ENCODE peak calls at places on chromosomes 1 and 21, in four cellular contexts. J is NCI-H146, D is H9, R is BE2C. N is an unnamed sample.

GRCh38 chr1:160209656-160210046 is 4.5 kb downstream of the PEA15 start:
- DNase-seq in J (no peak), D (no peak), R (peak), N (no peak)

GRCh38 chr1:14567056-14567455 is 31.4 kb upstream of the KAZN start:
- DNase-seq in J (peak), D (no peak), R (no peak), N (no peak)

GRCh38 chr1:247440001-247440620 is 17.8 kb downstream of the OR2B11 start:
- DNase-seq in J (no peak), D (no peak), R (no peak), N (no peak)

GRCh38 chr1:166086113-166086908 is 80.5 kb downstream of the FAM78B start:
- DNase-seq in J (no peak), D (no peak), R (no peak), N (no peak)

GRCh38 chr1:202189919-202190715 is 3.5 kb upstream of the LGR6 start:
- DNase-seq in J (no peak), D (peak), R (no peak), N (no peak)

GRCh38 chr21:45892156-45892919 is 89.2 kb upstream of the COL6A1 start:
- DNase-seq in J (no peak), D (no peak), R (peak), N (no peak)

GRCh38 chr1:25780318-25781129 is 19.5 kb upstream of the SELENON start:
- DNase-seq in J (no peak), D (peak), R (no peak), N (no peak)

GRCh38 chr1:43664369-43664768 is 14.4 kb downstream of the KDM4A start:
- DNase-seq in J (no peak), D (no peak), R (no peak), N (no peak)

GRCh38 chr1:218412181-218412580 is 67.0 kb downstream of the TGFB2 start:
- DNase-seq in J (no peak), D (no peak), R (no peak), N (no peak)

GRCh38 chr1:30903343-30904034 is 5.1 kb downstream of the SDC3 start:
- DNase-seq in J (no peak), D (no peak), R (no peak), N (no peak)

GRCh38 chr1:47984175-47984789 is 12.9 kb downstream of the TRABD2B start:
- DNase-seq in J (no peak), D (peak), R (no peak), N (no peak)

GRCh38 chr1:20291621-20292020 is 946 bp downstream of the VWA5B1 start:
- DNase-seq in J (no peak), D (peak), R (no peak), N (no peak)

GRCh38 chr1:223727541-223727940 is 15.2 kb downstream of the CAPN2 start:
- DNase-seq in J (no peak), D (no peak), R (no peak), N (no peak)

GRCh38 chr1:100299521-100300222 is 33.7 kb downstream of the RTCA start:
- DNase-seq in J (no peak), D (no peak), R (no peak), N (no peak)

GRCh38 chr1:67802565-67802964 is 30.7 kb downstream of the GNG12 start:
- DNase-seq in J (no peak), D (no peak), R (no peak), N (no peak)

GRCh38 chr1:47911892-47912291 is 85.3 kb downstream of the TRABD2B start:
- DNase-seq in J (no peak), D (no peak), R (no peak), N (no peak)

GRCh38 chr1:18945401-18945849 is 11.1 kb downstream of the IFFO2 start:
- DNase-seq in J (no peak), D (peak), R (peak), N (no peak)

GRCh38 chr1:179142889-179143299 is 61.0 kb downstream of the TOR3A start:
- DNase-seq in J (no peak), D (no peak), R (no peak), N (no peak)

GRCh38 chr1:23964790-23965740 is 5.4 kb downstream of the PNRC2 start:
- DNase-seq in J (no peak), D (no peak), R (no peak), N (no peak)

GRCh38 chr1:63537940-63538339 is 14.6 kb downstream of the EFCAB7 start:
- DNase-seq in J (no peak), D (no peak), R (no peak), N (no peak)

GRCh38 chr1:210935905-210936304 is 198.0 kb downstream of the KCNH1 start:
- DNase-seq in J (no peak), D (no peak), R (no peak), N (no peak)

GRCh38 chr1:30684881-30685795 is 38.2 kb downstream of the MATN1 start:
- DNase-seq in J (peak), D (peak), R (no peak), N (peak)

GRCh38 chr1:65590279-65590678 is 169.8 kb downstream of the LEPR start:
- DNase-seq in J (no peak), D (no peak), R (no peak), N (no peak)

GRCh38 chr21:26405071-26405470 is 168.0 kb downstream of the CYYR1 start:
- DNase-seq in J (no peak), D (no peak), R (no peak), N (no peak)

GRCh38 chr1:48047116-48047515 is 49.9 kb upstream of the TRABD2B start:
- DNase-seq in J (no peak), D (no peak), R (no peak), N (no peak)

GRCh38 chr21:38350681-38351080 is 93.9 kb downstream of the KCNJ15 start:
- DNase-seq in J (no peak), D (no peak), R (no peak), N (no peak)

GRCh38 chr1:210372491-210372890 is 43.8 kb downstream of the HHAT start:
- DNase-seq in J (no peak), D (no peak), R (no peak), N (no peak)

GRCh38 chr1:202023033-202023433 is 12.6 kb downstream of the ELF3 start:
- DNase-seq in J (peak), D (no peak), R (no peak), N (no peak)

GRCh38 chr21:33247596-33247995 is 17.9 kb downstream of the IFNAR2 start:
- DNase-seq in J (no peak), D (no peak), R (no peak), N (no peak)

GRCh38 chr1:2330035-2330434 is 61.3 kb downstream of the MORN1 start:
- DNase-seq in J (no peak), D (no peak), R (no peak), N (no peak)

GRCh38 chr1:48572632-48573258 is 100.7 kb upstream of the SPATA6 start:
- DNase-seq in J (peak), D (peak), R (peak), N (no peak)

GRCh38 chr1:54995835-54996234 is 2.9 kb upstream of the BSND start:
- DNase-seq in J (no peak), D (no peak), R (no peak), N (no peak)

GRCh38 chr1:198830397-198830796 is 191.6 kb downstream of the PTPRC start:
- DNase-seq in J (no peak), D (no peak), R (no peak), N (no peak)